ENCODE peak calls at places on chromosomes 3 and 15, in seven cellular contexts. G, D, I, U, O, X and L are unnamed samples.
A peak's percentile ranks its signal among the peaks of the same experiment; 100 is the strongest.

GRCh38 chr15:99333981-99334380 is 82.7 kb downstream of the LRRC28 start:
- DNase-seq in U (no peak), O (no peak), D (no peak), I (peak; percentile 15), G (no peak), X (no peak), L (no peak)

GRCh38 chr3:61997112-61997511 is 376.2 kb downstream of the FEZF2 start:
- DNase-seq in O (no peak), G (peak; percentile 20), X (no peak), D (no peak), I (no peak), U (no peak), L (no peak)

GRCh38 chr3:157493627-157494550 is 9.3 kb downstream of the VEPH1 start:
- DNase-seq in I (peak; percentile 56), G (peak; percentile 85), U (no peak), X (peak; percentile 88), O (no peak), D (no peak), L (peak; percentile 52)

GRCh38 chr3:55955891-55956477 is 468.9 kb upstream of the WNT5A start:
- DNase-seq in D (no peak), X (no peak), I (no peak), U (no peak), O (no peak), G (no peak), L (no peak)

GRCh38 chr15:93366387-93367100 is 277.5 kb upstream of the RGMA start:
- DNase-seq in I (no peak), D (no peak), X (no peak), O (no peak), U (no peak), G (no peak), L (no peak)

GRCh38 chr15:75193272-75193671 is 8.4 kb upstream of the C15orf39 start:
- DNase-seq in I (no peak), U (no peak), G (no peak), D (no peak), X (no peak), O (no peak), L (no peak)

GRCh38 chr3:67381667-67382272 is 272.6 kb downstream of the SUCLG2 start:
- DNase-seq in U (no peak), I (peak; percentile 8), G (peak; percentile 53), D (no peak), X (peak; percentile 6), O (no peak), L (peak; percentile 52)

GRCh38 chr3:145882416-145882815 is 278.6 kb downstream of the PLOD2 start:
- DNase-seq in U (no peak), D (no peak), X (no peak), I (peak; percentile 39), O (no peak), G (peak; percentile 36), L (peak; percentile 27)

GRCh38 chr3:166071-166470 is 30.5 kb upstream of the CHL1 start:
- DNase-seq in U (no peak), D (no peak), X (peak; percentile 1), G (no peak), O (no peak), I (peak; percentile 7), L (no peak)

GRCh38 chr15:79179108-79179561 is 88.6 kb upstream of the RASGRF1 start:
- DNase-seq in O (no peak), D (no peak), X (no peak), I (peak; percentile 51), U (no peak), G (no peak), L (no peak)

GRCh38 chr3:61822588-61822987 is 261.2 kb downstream of the PTPRG start:
- DNase-seq in D (no peak), G (no peak), X (no peak), O (no peak), U (no peak), I (no peak), L (no peak)

GRCh38 chr3:36303286-36303685 is 77.0 kb upstream of the STAC start:
- DNase-seq in X (no peak), G (no peak), U (no peak), D (no peak), O (no peak), I (peak; percentile 1), L (no peak)

GRCh38 chr3:181694805-181695660 is 16.7 kb upstream of the SOX2 start:
- DNase-seq in O (no peak), D (peak; percentile 40), G (peak; percentile 20), U (peak; percentile 68), X (no peak), I (peak; percentile 57), L (no peak)

GRCh38 chr3:152968388-152969024 is 133.6 kb downstream of the P2RY1 start:
- DNase-seq in G (peak; percentile 60), O (no peak), U (no peak), X (no peak), D (no peak), I (peak; percentile 44), L (peak; percentile 29)

GRCh38 chr3:107272471-107272870 is 104.8 kb upstream of the CCDC54 start:
- DNase-seq in O (no peak), G (no peak), X (no peak), D (no peak), U (no peak), I (no peak), L (no peak)

GRCh38 chr3:139846729-139847128 is 88.3 kb upstream of the CLSTN2 start:
- DNase-seq in U (no peak), X (peak; percentile 44), O (no peak), D (no peak), G (no peak), I (no peak), L (no peak)

GRCh38 chr3:128100638-128101037 is 23.0 kb downstream of the RUVBL1 start:
- DNase-seq in I (no peak), G (no peak), X (no peak), O (no peak), U (no peak), D (no peak), L (no peak)

GRCh38 chr3:2456788-2457187 is 358.1 kb downstream of the CNTN4 start:
- DNase-seq in G (no peak), I (no peak), O (no peak), U (no peak), D (no peak), X (no peak), L (no peak)

GRCh38 chr15:25710184-25710583 is 152.9 kb downstream of the ATP10A start:
- DNase-seq in I (no peak), X (no peak), U (peak; percentile 60), O (peak; percentile 55), G (peak; percentile 28), D (peak; percentile 43), L (peak; percentile 66)

GRCh38 chr3:117666316-117666715 is 956.7 kb downstream of the TUSC7 start:
- DNase-seq in O (no peak), G (no peak), U (no peak), X (peak; percentile 49), I (no peak), D (no peak), L (no peak)

GRCh38 chr3:113769551-113769950 is 22.7 kb downstream of the ATP6V1A start:
- DNase-seq in U (no peak), I (peak; percentile 69), G (peak; percentile 53), X (no peak), D (no peak), O (no peak), L (peak; percentile 81)

GRCh38 chr3:86978111-86978528 is 12.8 kb downstream of the VGLL3 start:
- DNase-seq in X (no peak), G (peak; percentile 60), U (peak; percentile 71), D (no peak), I (peak; percentile 55), O (no peak), L (peak; percentile 51)

GRCh38 chr15:51267047-51267713 is 71.2 kb downstream of the CYP19A1 start:
- DNase-seq in D (no peak), O (no peak), I (peak; percentile 32), X (peak; percentile 6), G (no peak), U (no peak), L (peak; percentile 70)

GRCh38 chr3:77038928-77039605 is 832 bp upstream of the ROBO2 start:
- DNase-seq in O (no peak), D (no peak), U (no peak), I (peak; percentile 20), X (peak; percentile 65), G (peak; percentile 2), L (peak; percentile 4)